ENCODE peak calls at places on chromosomes 12 and 14, in nine cellular contexts. One of them, this sample, is unnamed.

GRCh38 chr12:13609874-13610273 is 371.5 kb downstream of the GRIN2B start:
- DNase-seq in choroid plexus epithelial cell: no peak
- DNase-seq in PC-3: no peak
- DNase-seq in cardiac fibroblast: no peak
- DNase-seq in heart left ventricle: no peak
- DNase-seq in IMR-90: no peak
- DNase-seq in heart right ventricle: no peak
- DNase-seq in lower leg skin: no peak
- DNase-seq in transverse colon: no peak
- DNase-seq in this sample: no peak

GRCh38 chr14:65471038-65471878 is 58.7 kb downstream of the FUT8 start:
- DNase-seq in choroid plexus epithelial cell: no peak
- DNase-seq in PC-3: no peak
- DNase-seq in cardiac fibroblast: no peak
- DNase-seq in heart left ventricle: no peak
- DNase-seq in IMR-90: no peak
- DNase-seq in heart right ventricle: no peak
- DNase-seq in lower leg skin: no peak
- DNase-seq in transverse colon: no peak
- DNase-seq in this sample: no peak

GRCh38 chr12:28507055-28507454 is 316.8 kb downstream of the CCDC91 start:
- DNase-seq in choroid plexus epithelial cell: peak; percentile 80
- DNase-seq in PC-3: no peak
- DNase-seq in cardiac fibroblast: peak; percentile 72
- DNase-seq in heart left ventricle: no peak
- DNase-seq in IMR-90: peak; percentile 70
- DNase-seq in heart right ventricle: no peak
- DNase-seq in lower leg skin: no peak
- DNase-seq in transverse colon: no peak
- DNase-seq in this sample: no peak

GRCh38 chr12:20602671-20603402 is 92.3 kb upstream of the SLCO1C1 start:
- DNase-seq in choroid plexus epithelial cell: peak; percentile 75
- DNase-seq in PC-3: peak; percentile 12
- DNase-seq in cardiac fibroblast: peak; percentile 33
- DNase-seq in heart left ventricle: no peak
- DNase-seq in IMR-90: peak; percentile 88
- DNase-seq in heart right ventricle: no peak
- DNase-seq in lower leg skin: no peak
- DNase-seq in transverse colon: no peak
- DNase-seq in this sample: no peak

GRCh38 chr12:131060011-131060703 is 106.5 kb downstream of the ADGRD1 start:
- DNase-seq in choroid plexus epithelial cell: no peak
- DNase-seq in PC-3: no peak
- DNase-seq in cardiac fibroblast: no peak
- DNase-seq in heart left ventricle: peak; percentile 5
- DNase-seq in IMR-90: no peak
- DNase-seq in heart right ventricle: no peak
- DNase-seq in lower leg skin: no peak
- DNase-seq in transverse colon: no peak
- DNase-seq in this sample: no peak

GRCh38 chr12:19432309-19433170 is 6.8 kb upstream of the AEBP2 start:
- DNase-seq in choroid plexus epithelial cell: no peak
- DNase-seq in PC-3: no peak
- DNase-seq in cardiac fibroblast: no peak
- DNase-seq in heart left ventricle: no peak
- DNase-seq in IMR-90: no peak
- DNase-seq in heart right ventricle: no peak
- DNase-seq in lower leg skin: no peak
- DNase-seq in transverse colon: no peak
- DNase-seq in this sample: peak; percentile 20

GRCh38 chr14:36510078-36510799 is 9.8 kb downstream of the NKX2-1 start:
- DNase-seq in choroid plexus epithelial cell: no peak
- DNase-seq in PC-3: no peak
- DNase-seq in cardiac fibroblast: no peak
- DNase-seq in heart left ventricle: no peak
- DNase-seq in IMR-90: no peak
- DNase-seq in heart right ventricle: no peak
- DNase-seq in lower leg skin: no peak
- DNase-seq in transverse colon: no peak
- DNase-seq in this sample: no peak

GRCh38 chr12:24922109-24922508 is 26.8 kb downstream of the BCAT1 start:
- DNase-seq in choroid plexus epithelial cell: peak; percentile 51
- DNase-seq in PC-3: no peak
- DNase-seq in cardiac fibroblast: no peak
- DNase-seq in heart left ventricle: no peak
- DNase-seq in IMR-90: no peak
- DNase-seq in heart right ventricle: no peak
- DNase-seq in lower leg skin: no peak
- DNase-seq in transverse colon: no peak
- DNase-seq in this sample: no peak

GRCh38 chr12:82187595-82187994 is 170.6 kb downstream of the CCDC59 start:
- DNase-seq in choroid plexus epithelial cell: no peak
- DNase-seq in PC-3: no peak
- DNase-seq in cardiac fibroblast: no peak
- DNase-seq in heart left ventricle: no peak
- DNase-seq in IMR-90: no peak
- DNase-seq in heart right ventricle: no peak
- DNase-seq in lower leg skin: no peak
- DNase-seq in transverse colon: no peak
- DNase-seq in this sample: no peak

GRCh38 chr12:82184844-82185243 is 173.3 kb downstream of the CCDC59 start:
- DNase-seq in choroid plexus epithelial cell: no peak
- DNase-seq in PC-3: no peak
- DNase-seq in cardiac fibroblast: no peak
- DNase-seq in heart left ventricle: no peak
- DNase-seq in IMR-90: no peak
- DNase-seq in heart right ventricle: no peak
- DNase-seq in lower leg skin: no peak
- DNase-seq in transverse colon: no peak
- DNase-seq in this sample: no peak

GRCh38 chr12:82182601-82183000 is 175.6 kb downstream of the CCDC59 start:
- DNase-seq in choroid plexus epithelial cell: peak; percentile 8
- DNase-seq in PC-3: peak; percentile 4
- DNase-seq in cardiac fibroblast: no peak
- DNase-seq in heart left ventricle: no peak
- DNase-seq in IMR-90: no peak
- DNase-seq in heart right ventricle: no peak
- DNase-seq in lower leg skin: no peak
- DNase-seq in transverse colon: no peak
- DNase-seq in this sample: no peak

DNA sequence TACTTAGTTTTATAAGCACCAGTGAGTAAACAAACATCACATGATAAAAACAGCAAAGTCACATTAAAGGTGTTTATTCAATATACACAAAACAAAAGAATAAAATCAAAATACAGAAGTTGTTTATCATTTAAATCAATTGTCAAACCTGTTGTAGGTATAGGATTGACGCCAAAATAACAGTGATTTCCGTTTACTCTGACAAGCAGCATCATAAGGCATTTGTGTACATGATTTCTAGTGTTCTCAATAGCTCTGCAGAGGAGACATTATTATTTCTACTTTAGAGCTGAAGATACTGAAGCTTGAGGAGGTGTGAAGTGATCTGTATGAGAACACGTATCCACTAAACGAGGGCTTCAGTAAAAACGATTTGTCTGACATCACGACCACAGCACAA is 171.9 kb downstream of the CCDC59 start:
- DNase-seq in choroid plexus epithelial cell: no peak
- DNase-seq in PC-3: no peak
- DNase-seq in cardiac fibroblast: no peak
- DNase-seq in heart left ventricle: no peak
- DNase-seq in IMR-90: no peak
- DNase-seq in heart right ventricle: no peak
- DNase-seq in lower leg skin: no peak
- DNase-seq in transverse colon: no peak
- DNase-seq in this sample: no peak
- TF ChIP-seq CTCF in choroid plexus epithelial cell: no peak
- TF ChIP-seq CTCF in PC-3: no peak
- TF ChIP-seq CTCF in cardiac fibroblast: no peak
- TF ChIP-seq CTCF in heart left ventricle: no peak
- TF ChIP-seq CTCF in IMR-90: no peak
- TF ChIP-seq CTCF in heart right ventricle: no peak
- TF ChIP-seq CTCF in lower leg skin: no peak
- TF ChIP-seq CTCF in transverse colon: no peak
- TF ChIP-seq CTCF in this sample: no peak

DNA sequence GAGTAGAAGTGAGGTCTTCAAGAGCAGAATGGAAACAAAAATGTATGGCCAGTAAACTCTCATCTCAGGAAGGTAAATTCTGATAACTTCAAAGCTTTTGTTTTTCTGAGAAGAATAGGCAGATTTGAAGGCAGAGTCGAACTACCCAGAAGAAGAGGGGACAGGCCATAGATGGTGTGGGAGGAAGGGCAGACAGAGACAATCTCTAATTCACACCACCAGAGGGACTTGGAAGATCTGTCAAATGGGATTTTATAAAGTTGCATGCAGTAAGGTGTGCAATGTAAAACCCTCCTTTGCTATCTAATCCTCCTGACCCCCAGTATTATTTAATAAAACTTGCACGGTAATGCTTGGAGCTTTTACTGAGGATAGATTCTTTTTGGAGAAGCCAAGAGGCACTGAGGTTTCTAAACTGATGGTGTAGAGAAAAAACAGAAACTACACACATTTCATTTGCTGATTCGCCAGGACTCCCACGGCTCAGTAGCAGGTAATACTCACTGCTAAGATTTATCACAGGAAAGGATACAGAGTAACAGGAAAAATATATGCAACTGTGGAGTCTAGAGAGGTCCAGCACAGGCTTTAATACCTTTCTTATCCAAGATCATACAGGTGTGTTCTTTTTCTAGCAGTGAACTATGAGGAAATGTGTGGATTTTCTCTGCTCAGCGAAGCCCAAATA is 18.3 kb downstream of the SLC38A2 start:
- DNase-seq in choroid plexus epithelial cell: peak; percentile 22
- DNase-seq in PC-3: no peak
- DNase-seq in cardiac fibroblast: no peak
- DNase-seq in heart left ventricle: no peak
- DNase-seq in IMR-90: no peak
- DNase-seq in heart right ventricle: no peak
- DNase-seq in lower leg skin: no peak
- DNase-seq in transverse colon: no peak
- DNase-seq in this sample: no peak
- TF ChIP-seq CTCF in choroid plexus epithelial cell: peak; percentile 36
- TF ChIP-seq CTCF in PC-3: peak; percentile 29
- TF ChIP-seq CTCF in cardiac fibroblast: no peak
- TF ChIP-seq CTCF in heart left ventricle: no peak
- TF ChIP-seq CTCF in IMR-90: peak; percentile 5
- TF ChIP-seq CTCF in heart right ventricle: no peak
- TF ChIP-seq CTCF in lower leg skin: no peak
- TF ChIP-seq CTCF in transverse colon: peak; percentile 25
- TF ChIP-seq CTCF in this sample: no peak

GRCh38 chr14:23299186-23299521 is 3.5 kb downstream of the PPP1R3E start:
- DNase-seq in choroid plexus epithelial cell: no peak
- DNase-seq in PC-3: no peak
- DNase-seq in cardiac fibroblast: no peak
- DNase-seq in heart left ventricle: no peak
- DNase-seq in IMR-90: no peak
- DNase-seq in heart right ventricle: no peak
- DNase-seq in lower leg skin: no peak
- DNase-seq in transverse colon: no peak
- DNase-seq in this sample: no peak

GRCh38 chr14:23300687-23301223 is 1.9 kb downstream of the PPP1R3E start:
- DNase-seq in choroid plexus epithelial cell: no peak
- DNase-seq in PC-3: peak; percentile 29
- DNase-seq in cardiac fibroblast: peak; percentile 53
- DNase-seq in heart left ventricle: peak; percentile 66
- DNase-seq in IMR-90: peak; percentile 13
- DNase-seq in heart right ventricle: peak; percentile 72
- DNase-seq in lower leg skin: no peak
- DNase-seq in transverse colon: peak; percentile 51
- DNase-seq in this sample: no peak

GRCh38 chr14:23297878-23298277 is 4.8 kb downstream of the PPP1R3E start:
- DNase-seq in choroid plexus epithelial cell: no peak
- DNase-seq in PC-3: no peak
- DNase-seq in cardiac fibroblast: no peak
- DNase-seq in heart left ventricle: no peak
- DNase-seq in IMR-90: no peak
- DNase-seq in heart right ventricle: no peak
- DNase-seq in lower leg skin: no peak
- DNase-seq in transverse colon: no peak
- DNase-seq in this sample: no peak

GRCh38 chr14:23299986-23300686 is 2.5 kb downstream of the PPP1R3E start:
- DNase-seq in choroid plexus epithelial cell: no peak
- DNase-seq in PC-3: no peak
- DNase-seq in cardiac fibroblast: no peak
- DNase-seq in heart left ventricle: no peak
- DNase-seq in IMR-90: no peak
- DNase-seq in heart right ventricle: no peak
- DNase-seq in lower leg skin: no peak
- DNase-seq in transverse colon: no peak
- DNase-seq in this sample: no peak

GRCh38 chr14:23299558-23299957 is 3.1 kb downstream of the PPP1R3E start:
- DNase-seq in choroid plexus epithelial cell: peak; percentile 77
- DNase-seq in PC-3: peak; percentile 36
- DNase-seq in cardiac fibroblast: peak; percentile 81
- DNase-seq in heart left ventricle: no peak
- DNase-seq in IMR-90: peak; percentile 70
- DNase-seq in heart right ventricle: no peak
- DNase-seq in lower leg skin: no peak
- DNase-seq in transverse colon: no peak
- DNase-seq in this sample: no peak
- TF ChIP-seq CTCF in choroid plexus epithelial cell: peak; percentile 52
- TF ChIP-seq CTCF in PC-3: peak; percentile 56
- TF ChIP-seq CTCF in cardiac fibroblast: no peak
- TF ChIP-seq CTCF in heart left ventricle: peak; percentile 31
- TF ChIP-seq CTCF in IMR-90: peak; percentile 53
- TF ChIP-seq CTCF in heart right ventricle: no peak
- TF ChIP-seq CTCF in lower leg skin: no peak
- TF ChIP-seq CTCF in transverse colon: no peak
- TF ChIP-seq CTCF in this sample: peak; percentile 52

GRCh38 chr12:116278667-116279066 is 1.2 kb upstream of the MED13L start:
- DNase-seq in choroid plexus epithelial cell: no peak
- DNase-seq in PC-3: no peak
- DNase-seq in cardiac fibroblast: no peak
- DNase-seq in heart left ventricle: no peak
- DNase-seq in IMR-90: no peak
- DNase-seq in heart right ventricle: no peak
- DNase-seq in lower leg skin: no peak
- DNase-seq in transverse colon: no peak
- DNase-seq in this sample: no peak

GRCh38 chr12:116277393-116278258 is at the start of gene MED13L:
- DNase-seq in choroid plexus epithelial cell: peak; percentile 88
- DNase-seq in PC-3: peak; percentile 94
- DNase-seq in cardiac fibroblast: peak; percentile 94
- DNase-seq in heart left ventricle: peak; percentile 93
- DNase-seq in IMR-90: peak; percentile 78
- DNase-seq in heart right ventricle: peak; percentile 87
- DNase-seq in lower leg skin: peak; percentile 81
- DNase-seq in transverse colon: peak; percentile 91
- DNase-seq in this sample: peak; percentile 95

GRCh38 chr12:116278259-116278595 is 734 bp upstream of the MED13L start:
- DNase-seq in choroid plexus epithelial cell: no peak
- DNase-seq in PC-3: no peak
- DNase-seq in cardiac fibroblast: no peak
- DNase-seq in heart left ventricle: no peak
- DNase-seq in IMR-90: no peak
- DNase-seq in heart right ventricle: no peak
- DNase-seq in lower leg skin: no peak
- DNase-seq in transverse colon: no peak
- DNase-seq in this sample: no peak

GRCh38 chr12:116274552-116275375 is 2.7 kb downstream of the MED13L start:
- DNase-seq in choroid plexus epithelial cell: no peak
- DNase-seq in PC-3: no peak
- DNase-seq in cardiac fibroblast: no peak
- DNase-seq in heart left ventricle: no peak
- DNase-seq in IMR-90: no peak
- DNase-seq in heart right ventricle: no peak
- DNase-seq in lower leg skin: no peak
- DNase-seq in transverse colon: no peak
- DNase-seq in this sample: no peak

DNA sequence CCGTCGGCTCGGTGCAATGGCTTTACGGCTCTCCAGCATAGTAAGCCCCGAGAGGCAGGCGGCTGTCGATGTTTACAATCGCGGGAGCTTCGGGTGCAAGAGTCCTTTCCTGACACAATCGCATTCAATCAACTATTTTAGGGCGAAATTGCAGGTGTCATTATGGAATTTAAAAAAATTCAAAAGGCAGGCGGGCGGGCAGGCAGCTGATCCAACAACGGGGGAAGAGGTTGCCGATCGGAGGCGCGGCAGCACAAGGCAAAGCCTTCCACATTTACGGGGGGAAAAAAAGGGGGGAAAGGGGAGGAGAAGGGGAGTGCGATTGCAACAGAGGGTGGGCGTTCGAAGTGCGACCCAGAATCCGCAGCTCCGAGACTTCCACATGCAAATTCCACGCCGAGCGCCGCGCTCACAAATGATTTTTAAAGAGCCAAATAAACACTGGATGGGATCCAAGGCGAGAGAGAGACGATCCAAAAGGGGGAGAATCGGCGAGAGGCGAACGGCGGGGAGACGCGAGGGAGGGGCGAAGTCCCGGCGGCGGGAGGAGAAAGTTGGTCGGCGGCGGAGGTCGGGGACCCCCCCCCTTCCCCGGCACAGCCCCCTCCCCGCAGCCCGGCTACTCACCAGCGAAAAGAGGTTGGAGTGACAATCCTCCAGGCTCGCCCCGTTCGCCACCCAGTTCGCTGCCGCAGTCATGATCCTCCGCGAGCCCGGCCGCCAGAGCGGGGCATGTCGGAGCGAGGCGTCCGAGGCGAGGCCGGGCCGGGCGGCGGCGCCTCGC is 868 bp downstream of the MED13L start:
- DNase-seq in choroid plexus epithelial cell: peak; percentile 79
- DNase-seq in PC-3: peak; percentile 68
- DNase-seq in cardiac fibroblast: peak; percentile 75
- DNase-seq in heart left ventricle: peak; percentile 72
- DNase-seq in IMR-90: peak; percentile 59
- DNase-seq in heart right ventricle: peak; percentile 71
- DNase-seq in lower leg skin: peak; percentile 65
- DNase-seq in transverse colon: peak; percentile 76
- DNase-seq in this sample: peak; percentile 81
- TF ChIP-seq CTCF in choroid plexus epithelial cell: peak; percentile 49
- TF ChIP-seq CTCF in PC-3: no peak
- TF ChIP-seq CTCF in cardiac fibroblast: peak; percentile 26
- TF ChIP-seq CTCF in heart left ventricle: no peak
- TF ChIP-seq CTCF in IMR-90: peak; percentile 20
- TF ChIP-seq CTCF in heart right ventricle: no peak
- TF ChIP-seq CTCF in lower leg skin: no peak
- TF ChIP-seq CTCF in transverse colon: no peak
- TF ChIP-seq CTCF in this sample: no peak